ENCODE peak calls at places on chromosomes 3 and 15, in four cellular contexts. One of them, this sample, is unnamed.

GRCh38 chr3:50502225-50502583 is 1.2 kb downstream of the CACNA2D2 start:
- DNase-seq in PC-9: no peak
- DNase-seq in GM20000: no peak
- DNase-seq in cardiac fibroblast: no peak
- DNase-seq in this sample: no peak

GRCh38 chr3:11944052-11944673 is 60.0 kb upstream of the SYN2 start:
- DNase-seq in PC-9: peak
- DNase-seq in GM20000: no peak
- DNase-seq in cardiac fibroblast: peak
- DNase-seq in this sample: peak

GRCh38 chr15:28915041-28915810 is 29.5 kb downstream of the APBA2 start:
- DNase-seq in PC-9: no peak
- DNase-seq in GM20000: no peak
- DNase-seq in cardiac fibroblast: no peak
- DNase-seq in this sample: no peak

GRCh38 chr15:58297639-58298038 is 134.2 kb upstream of the LIPC start:
- DNase-seq in PC-9: no peak
- DNase-seq in GM20000: no peak
- DNase-seq in cardiac fibroblast: no peak
- DNase-seq in this sample: no peak

GRCh38 chr15:98728811-98729160 is 80.4 kb downstream of the IGF1R start:
- DNase-seq in PC-9: no peak
- DNase-seq in GM20000: no peak
- DNase-seq in cardiac fibroblast: peak
- DNase-seq in this sample: no peak

GRCh38 chr3:64650096-64650622 is 37.6 kb downstream of the ADAMTS9 start:
- DNase-seq in PC-9: no peak
- DNase-seq in GM20000: no peak
- DNase-seq in cardiac fibroblast: no peak
- DNase-seq in this sample: no peak

GRCh38 chr15:77034620-77035467 is 36.1 kb downstream of the TSPAN3 start:
- DNase-seq in PC-9: no peak
- DNase-seq in GM20000: peak
- DNase-seq in cardiac fibroblast: no peak
- DNase-seq in this sample: peak

GRCh38 chr3:107525101-107525953 is 2.6 kb downstream of the BBX start:
- DNase-seq in PC-9: peak
- DNase-seq in GM20000: peak
- DNase-seq in cardiac fibroblast: peak
- DNase-seq in this sample: peak

GRCh38 chr3:52570076-52570475 is 33.7 kb downstream of the UQCC5 start:
- DNase-seq in PC-9: peak
- DNase-seq in GM20000: no peak
- DNase-seq in cardiac fibroblast: peak
- DNase-seq in this sample: no peak

GRCh38 chr15:91908401-91908800 is 54.9 kb downstream of the SLCO3A1 start:
- DNase-seq in PC-9: no peak
- DNase-seq in GM20000: no peak
- DNase-seq in cardiac fibroblast: peak
- DNase-seq in this sample: peak

GRCh38 chr15:55740981-55741591 is 1.9 kb downstream of the PRTG start:
- DNase-seq in PC-9: no peak
- DNase-seq in GM20000: no peak
- DNase-seq in cardiac fibroblast: no peak
- DNase-seq in this sample: no peak

GRCh38 chr3:153285194-153285641 is 123.2 kb downstream of the RAP2B start:
- DNase-seq in PC-9: peak
- DNase-seq in GM20000: no peak
- DNase-seq in cardiac fibroblast: peak
- DNase-seq in this sample: no peak
- TF ChIP-seq CTCF in PC-9: no peak
- TF ChIP-seq CTCF in GM20000: no peak
- TF ChIP-seq CTCF in cardiac fibroblast: no peak
- TF ChIP-seq CTCF in this sample: no peak

GRCh38 chr3:165624761-165625160 is 212.5 kb downstream of the BCHE start:
- DNase-seq in PC-9: no peak
- DNase-seq in GM20000: no peak
- DNase-seq in cardiac fibroblast: peak
- DNase-seq in this sample: peak
- TF ChIP-seq CTCF in PC-9: peak
- TF ChIP-seq CTCF in GM20000: no peak
- TF ChIP-seq CTCF in cardiac fibroblast: peak
- TF ChIP-seq CTCF in this sample: peak

GRCh38 chr3:23760325-23760724 is 45.4 kb upstream of the UBE2E1 start:
- DNase-seq in PC-9: no peak
- DNase-seq in GM20000: no peak
- DNase-seq in cardiac fibroblast: peak
- DNase-seq in this sample: no peak
- TF ChIP-seq CTCF in PC-9: no peak
- TF ChIP-seq CTCF in GM20000: no peak
- TF ChIP-seq CTCF in cardiac fibroblast: no peak
- TF ChIP-seq CTCF in this sample: no peak

DNA sequence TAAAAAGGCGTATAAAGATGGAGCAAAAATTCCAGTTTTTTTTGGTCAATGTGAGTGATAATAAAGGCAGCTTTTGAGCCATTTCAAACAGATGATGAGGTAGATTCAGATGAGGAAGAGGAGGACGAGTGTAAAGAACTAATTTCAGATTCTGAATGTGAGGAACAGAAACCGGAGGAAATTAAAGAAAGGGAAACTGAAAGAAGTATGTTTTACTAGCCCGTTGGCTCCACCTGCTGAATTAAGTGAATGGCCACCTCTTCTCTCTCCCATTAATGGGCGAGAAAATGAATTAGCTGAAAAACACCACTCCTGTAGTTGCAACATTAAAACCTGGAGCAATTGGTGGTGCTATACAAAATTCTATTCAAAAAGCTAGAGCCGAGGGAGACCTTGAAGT is 55.4 kb downstream of the CYP19A1 start:
- DNase-seq in PC-9: no peak
- DNase-seq in GM20000: no peak
- DNase-seq in cardiac fibroblast: no peak
- DNase-seq in this sample: peak
- TF ChIP-seq CTCF in PC-9: no peak
- TF ChIP-seq CTCF in GM20000: no peak
- TF ChIP-seq CTCF in cardiac fibroblast: no peak
- TF ChIP-seq CTCF in this sample: peak

DNA sequence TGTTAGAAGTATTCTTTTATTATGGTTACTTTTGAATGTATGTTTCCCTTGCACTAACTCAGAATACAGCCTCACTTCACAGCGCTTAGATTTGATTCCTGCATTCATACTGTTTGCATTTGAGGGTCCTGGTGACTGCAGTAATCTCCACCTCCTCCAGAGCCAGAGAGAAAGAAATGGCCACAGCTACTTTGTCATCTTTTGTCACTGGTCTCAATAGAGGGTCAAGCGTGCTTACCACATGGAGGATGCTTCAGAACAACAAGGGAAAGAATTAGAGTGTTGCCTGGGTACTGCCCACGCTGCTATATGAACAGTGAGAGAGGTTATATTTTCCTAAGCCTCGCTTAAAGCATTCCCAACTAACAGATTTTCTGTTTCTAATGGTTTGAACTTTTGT is 190.1 kb downstream of the TP63 start:
- DNase-seq in PC-9: no peak
- DNase-seq in GM20000: no peak
- DNase-seq in cardiac fibroblast: no peak
- DNase-seq in this sample: no peak
- TF ChIP-seq CTCF in PC-9: no peak
- TF ChIP-seq CTCF in GM20000: no peak
- TF ChIP-seq CTCF in cardiac fibroblast: no peak
- TF ChIP-seq CTCF in this sample: no peak

GRCh38 chr15:53591041-53591440 is 168.4 kb downstream of the WDR72 start:
- DNase-seq in PC-9: no peak
- DNase-seq in GM20000: no peak
- DNase-seq in cardiac fibroblast: no peak
- DNase-seq in this sample: no peak

GRCh38 chr15:53589526-53590057 is 169.9 kb downstream of the WDR72 start:
- DNase-seq in PC-9: no peak
- DNase-seq in GM20000: no peak
- DNase-seq in cardiac fibroblast: no peak
- DNase-seq in this sample: no peak

GRCh38 chr15:53581513-53581912 is 177.9 kb downstream of the WDR72 start:
- DNase-seq in PC-9: no peak
- DNase-seq in GM20000: no peak
- DNase-seq in cardiac fibroblast: no peak
- DNase-seq in this sample: no peak

GRCh38 chr15:53588773-53589172 is 170.7 kb downstream of the WDR72 start:
- DNase-seq in PC-9: no peak
- DNase-seq in GM20000: no peak
- DNase-seq in cardiac fibroblast: peak
- DNase-seq in this sample: peak

DNA sequence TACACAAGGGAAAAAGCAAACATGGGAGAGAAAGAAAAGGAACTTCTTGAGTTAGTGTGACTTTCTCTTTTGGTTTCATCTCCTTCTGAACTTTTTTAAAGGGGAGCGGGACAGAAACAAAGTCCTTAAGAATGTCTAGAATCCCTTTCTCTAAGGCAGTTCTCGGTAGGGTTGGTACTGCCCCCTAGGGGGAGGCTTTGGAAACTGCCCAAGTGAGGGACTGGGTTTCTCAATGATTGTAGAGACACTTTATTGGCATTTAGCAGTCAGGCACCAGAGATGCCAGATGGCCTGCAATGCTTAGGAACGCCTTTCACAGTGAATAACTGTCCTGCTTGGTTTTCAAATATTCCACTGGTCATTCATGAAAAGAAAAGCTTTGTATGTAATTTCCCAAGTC is 172.6 kb downstream of the WDR72 start:
- DNase-seq in PC-9: peak
- DNase-seq in GM20000: peak
- DNase-seq in cardiac fibroblast: no peak
- DNase-seq in this sample: peak
- TF ChIP-seq CTCF in PC-9: peak
- TF ChIP-seq CTCF in GM20000: no peak
- TF ChIP-seq CTCF in cardiac fibroblast: no peak
- TF ChIP-seq CTCF in this sample: peak

This sample was measured in MCF 10A.